ENCODE peak calls at places on chromosome 12, in six cellular contexts. P is GM12891, O is HepG2, Y is GM12878, S is K562, Z is H1. W is an unnamed sample.
A peak's percentile ranks its signal among the peaks of the same experiment; 100 is the strongest.

GRCh38 chr12:48717252-48717695 is 767 bp upstream of the CCNT1 start:
- DNase-seq in Y (peak; percentile 9), O (no peak), S (no peak), P (peak; percentile 28), Z (no peak), W (no peak)

GRCh38 chr12:101305226-101305779 is 25.4 kb downstream of the UTP20 start:
- DNase-seq in P (no peak), Z (no peak), Y (no peak), O (no peak), S (no peak), W (no peak)

GRCh38 chr12:61993734-61994345 is 266.4 kb upstream of the USP15 start:
- DNase-seq in S (peak; percentile 7), P (no peak), Y (no peak), O (peak; percentile 14), Z (no peak), W (no peak)

GRCh38 chr12:68630598-68630997 is 19.9 kb downstream of the RAP1B start:
- DNase-seq in S (no peak), P (no peak), Y (no peak), Z (no peak), O (no peak), W (no peak)

GRCh38 chr12:69196302-69197288 is 42.8 kb upstream of the CPSF6 start:
- DNase-seq in P (no peak), Z (no peak), O (peak; percentile 10), S (peak; percentile 17), Y (no peak), W (no peak)

GRCh38 chr12:57795354-57795753 is 12.8 kb downstream of the TSFM start:
- DNase-seq in O (no peak), S (no peak), Y (no peak), P (no peak), Z (no peak), W (no peak)

GRCh38 chr12:119659289-119659897 is 8.5 kb upstream of the PRKAB1 start:
- DNase-seq in Z (no peak), Y (no peak), P (peak; percentile 22), O (peak; percentile 46), S (peak; percentile 58), W (no peak)

GRCh38 chr12:57111046-57111698 is at the start of gene STAT6:
- DNase-seq in O (peak; percentile 71), Z (no peak), P (no peak), Y (no peak), S (peak; percentile 66), W (peak; percentile 75)

GRCh38 chr12:76158518-76159321 is 74.2 kb upstream of the NAP1L1 start:
- DNase-seq in P (peak; percentile 41), S (peak; percentile 77), O (peak; percentile 53), Y (peak; percentile 91), Z (peak; percentile 21), W (peak; percentile 34)

GRCh38 chr12:53625946-53626701 is at the start of gene ATF7:
- DNase-seq in Z (peak; percentile 97), P (peak; percentile 79), S (peak; percentile 97), Y (peak; percentile 96), O (peak; percentile 92), W (peak; percentile 86)
- TF ChIP-seq POLR2A in Z (peak; percentile 87), P (peak; percentile 30), S (peak; percentile 89), Y (peak; percentile 80), O (peak; percentile 75), W (peak; percentile 55)

GRCh38 chr12:47088021-47088944 is 8.5 kb upstream of the AMIGO2 start:
- DNase-seq in P (no peak), O (peak; percentile 53), Y (no peak), S (no peak), Z (no peak), W (no peak)
- TF ChIP-seq POLR2AphosphoS5 in P (no peak), O (no peak), Y (no peak), S (no peak), Z (no peak), W (no peak)

GRCh38 chr12:65603428-65604351 is 220.6 kb upstream of the HMGA2 start:
- DNase-seq in O (no peak), S (peak; percentile 9), Y (no peak), Z (no peak), P (no peak), W (no peak)
- TF ChIP-seq TAF1 in O (no peak), S (no peak), Y (no peak), Z (no peak), P (no peak), W (no peak)

GRCh38 chr12:54280401-54281260 is at the start of gene HNRNPA1:
- DNase-seq in Y (peak; percentile 100), P (peak; percentile 73), O (peak; percentile 99), Z (peak; percentile 98), S (peak; percentile 89), W (peak; percentile 80)

GRCh38 chr12:54277823-54278276 is 2.1 kb downstream of the CBX5 start:
- DNase-seq in P (no peak), Y (no peak), S (no peak), O (no peak), Z (no peak), W (no peak)

GRCh38 chr12:54282949-54283593 is 2.5 kb downstream of the HNRNPA1 start:
- DNase-seq in Y (no peak), S (peak; percentile 8), P (no peak), O (no peak), Z (no peak), W (no peak)

GRCh38 chr12:54279227-54279631 is 693 bp downstream of the CBX5 start:
- DNase-seq in Y (no peak), O (no peak), P (no peak), Z (no peak), S (no peak), W (no peak)

GRCh38 chr12:54279632-54280400 is at the start of gene CBX5:
- DNase-seq in O (peak; percentile 99), Z (peak; percentile 96), P (peak; percentile 75), S (peak; percentile 98), Y (peak; percentile 98), W (peak; percentile 86)
- TF ChIP-seq POLR2A in O (peak; percentile 98), Z (peak; percentile 99), P (peak; percentile 92), S (peak; percentile 98), Y (peak; percentile 88), W (peak; percentile 90)